ENCODE peak calls at places on chromosomes 2 and 18, in seven cellular contexts. X is fibroblast of lung, H is K562, U is neural progenitor cell, Q is keratinocyte, V is H1, F is HCT116. A is an unnamed sample. For H3K79me2, the result is how much of the 10 kb centered on the place peaks cover.

GRCh38 chr2:1993711-1994682 is 249.7 kb upstream of the PXDN start:
- DNase-seq in V (no peak), X (peak), F (no peak), U (no peak), Q (no peak), H (no peak), A (no peak)

GRCh38 chr2:95346738-95347671 is 49.9 kb downstream of the KCNIP3 start:
- DNase-seq in F (no peak), V (no peak), Q (no peak), H (peak), X (peak), U (peak), A (no peak)

GRCh38 chr2:232315049-232315922 is 63.3 kb upstream of the ALPP start:
- DNase-seq in X (peak), V (no peak), U (no peak), H (no peak), F (no peak), Q (peak), A (peak)

GRCh38 chr18:12013186-12013916 is 32.0 kb downstream of the IMPA2 start:
- DNase-seq in X (no peak), U (peak), V (no peak), H (no peak), Q (no peak), F (no peak), A (no peak)

GRCh38 chr18:75638223-75638596 is 210.7 kb upstream of the SMIM21 start:
- DNase-seq in U (no peak), H (no peak), Q (no peak), X (peak), V (no peak), F (no peak), A (no peak)

GRCh38 chr2:60834270-60834717 is 47.1 kb upstream of the REL start:
- DNase-seq in X (no peak), U (peak), H (no peak), V (no peak), F (no peak), Q (no peak), A (no peak)

GRCh38 chr2:16546128-16546754 is 119.4 kb downstream of the CYRIA start:
- DNase-seq in V (no peak), F (no peak), X (peak), Q (peak), H (peak), U (peak), A (peak)

GRCh38 chr2:18077724-18078123 is 199.3 kb downstream of the KCNS3 start:
- DNase-seq in F (no peak), Q (peak), X (peak), H (no peak), V (no peak), U (no peak), A (no peak)

GRCh38 chr2:9168851-9169250 is 37.8 kb upstream of the ASAP2 start:
- DNase-seq in V (no peak), Q (no peak), X (no peak), F (no peak), U (no peak), H (peak), A (no peak)

GRCh38 chr2:237075749-237076599 is 9.7 kb upstream of the COPS8 start:
- DNase-seq in U (no peak), V (no peak), H (peak), Q (no peak), F (no peak), X (no peak), A (no peak)

GRCh38 chr18:44638141-44638540 is 42.5 kb upstream of the SETBP1 start:
- DNase-seq in V (no peak), H (no peak), U (no peak), X (no peak), F (no peak), Q (no peak), A (no peak)

GRCh38 chr2:120346034-120346666 is at the start of gene INHBB:
- DNase-seq in U (peak), X (no peak), V (no peak), H (no peak), F (no peak), Q (no peak), A (peak)

GRCh38 chr2:43003702-43004101 is 211.3 kb upstream of the HAAO start:
- DNase-seq in U (no peak), X (no peak), H (no peak), Q (no peak), V (no peak), F (no peak), A (no peak)

GRCh38 chr2:198880986-198881385 is 576.8 kb downstream of the SATB2 start:
- DNase-seq in U (no peak), X (peak), F (no peak), V (no peak), H (no peak), Q (no peak), A (no peak)

GRCh38 chr2:20422679-20423271 is 24.1 kb upstream of the RHOB start:
- DNase-seq in V (no peak), U (peak), H (peak), X (peak), F (no peak), Q (no peak), A (no peak)

GRCh38 chr2:223856584-223856983 is 19.2 kb upstream of the AP1S3 start:
- DNase-seq in F (no peak), X (no peak), Q (no peak), V (no peak), H (no peak), U (no peak), A (peak)

GRCh38 chr2:84963692-84964405 is 7.1 kb upstream of the KCMF1 start:
- DNase-seq in Q (no peak), H (no peak), U (no peak), F (no peak), X (peak), V (no peak), A (peak)

GRCh38 chr2:143513081-143513480 is 383.9 kb downstream of the ARHGAP15 start:
- DNase-seq in H (peak), X (peak), V (peak), U (peak), Q (no peak), F (peak), A (peak)

GRCh38 chr2:118943286-118943685 is 1.3 kb downstream of the MARCO start:
- DNase-seq in U (no peak), Q (no peak), V (no peak), F (no peak), H (no peak), X (no peak), A (no peak)

GRCh38 chr2:151156431-151156830 is 105.2 kb downstream of the RBM43 start:
- DNase-seq in U (no peak), F (no peak), V (no peak), Q (no peak), H (no peak), X (no peak), A (no peak)

GRCh38 chr18:11115268-11115667 is 34.1 kb downstream of the PIEZO2 start:
- DNase-seq in H (no peak), U (no peak), V (no peak), F (no peak), Q (no peak), X (peak), A (no peak)

GRCh38 chr2:212073360-212073759 is 465.2 kb downstream of the ERBB4 start:
- DNase-seq in X (no peak), Q (no peak), H (no peak), U (no peak), V (no peak), F (no peak), A (no peak)

DNA sequence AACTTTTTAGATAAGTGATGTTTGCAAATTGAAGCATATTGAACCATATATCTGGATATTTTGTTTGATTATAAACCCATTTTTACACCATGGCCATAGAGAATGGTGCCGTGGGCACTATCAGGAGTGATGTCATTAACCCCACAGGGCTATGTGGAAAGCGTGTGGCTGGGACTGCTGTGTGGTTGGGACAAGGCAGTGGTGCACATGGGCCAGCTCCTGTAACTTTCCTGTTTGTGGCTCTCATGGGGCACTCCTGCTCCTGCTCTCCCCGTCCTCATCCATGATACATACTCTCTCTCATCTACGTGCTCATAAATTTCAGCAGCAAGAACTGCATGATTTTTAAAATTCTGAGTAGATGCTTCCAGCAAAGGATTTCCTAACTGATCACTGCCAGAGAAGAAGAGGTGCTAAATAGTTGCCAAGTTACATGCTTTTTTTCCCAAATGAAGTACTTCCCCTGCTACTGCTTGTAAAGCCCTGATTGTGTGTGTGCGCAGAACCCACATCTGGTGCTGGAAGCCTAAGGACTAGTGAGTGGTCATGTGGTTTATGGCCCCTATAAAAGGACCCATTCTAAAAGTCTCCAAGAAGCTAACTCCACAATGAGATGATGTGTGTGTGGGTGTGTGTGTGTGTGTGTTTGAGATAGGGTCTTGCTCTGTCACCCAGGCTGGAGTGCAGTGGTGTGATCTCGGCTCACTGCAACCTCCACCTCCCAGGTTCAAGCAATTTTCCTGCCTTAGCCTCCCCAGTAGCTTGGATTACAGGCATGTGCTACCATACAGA is 240.9 kb downstream of the NEDD4L start:
- DNase-seq in U (no peak), H (no peak), X (no peak), Q (no peak), V (no peak), F (no peak), A (no peak)
- H3K79me2 ChIP-seq in U (under half), H (under half), X (under half), Q (half or more), V (under half), F (under half), A (under half)

GRCh38 chr2:138356178-138356577 is 145.4 kb upstream of the SPOPL start:
- DNase-seq in H (no peak), V (no peak), Q (no peak), F (no peak), U (no peak), X (peak), A (no peak)
- H2AFZ ChIP-seq in H (no peak), V (no peak), Q (no peak), F (no peak), U (no peak), X (no peak), A (no peak)

DNA sequence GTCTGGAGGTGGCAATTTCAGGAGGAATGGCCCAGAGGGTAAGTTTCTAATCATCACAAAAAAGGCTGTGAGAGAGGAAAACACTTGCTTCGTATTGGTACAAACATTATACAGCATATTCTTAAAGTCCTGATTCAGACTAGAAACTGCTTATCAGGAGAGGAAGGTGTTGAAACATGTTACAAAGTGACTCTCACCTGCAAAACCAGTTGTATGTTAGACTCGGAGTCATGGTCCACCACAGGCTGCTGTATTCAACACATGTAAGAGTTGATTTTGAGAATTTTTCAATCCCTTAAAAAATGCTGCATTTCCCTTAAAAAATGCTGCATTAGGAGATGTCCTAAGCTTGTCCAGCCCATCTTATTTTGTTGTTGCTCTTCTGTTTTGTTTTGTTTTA is 61.5 kb downstream of the MBP start:
- DNase-seq in U (no peak), H (no peak), F (no peak), Q (no peak), V (no peak), X (no peak), A (peak)
- H3K79me2 ChIP-seq in U (under half), H (under half), F (under half), Q (half or more), V (under half), X (under half), A (under half)

DNA sequence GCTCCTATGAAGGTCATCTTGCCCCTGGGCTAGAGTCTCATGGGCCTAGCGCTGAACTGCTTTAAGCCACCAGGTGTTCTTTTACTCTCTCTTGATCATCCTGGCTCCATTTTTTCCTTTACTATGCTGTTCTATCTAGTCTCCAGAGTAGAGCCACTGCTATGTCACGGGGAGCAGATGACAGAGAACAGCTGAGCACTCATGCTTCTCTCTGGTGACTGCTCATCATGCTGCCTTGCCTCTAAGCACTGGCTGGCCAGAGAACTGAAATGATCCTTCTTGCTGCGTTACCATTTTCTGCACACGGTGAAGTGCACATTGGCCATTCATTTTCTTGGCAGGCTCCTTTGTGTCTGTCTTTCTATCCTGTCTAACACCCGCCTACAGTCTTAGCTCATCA is 86.0 kb downstream of the KCTD1 start:
- DNase-seq in X (no peak), U (no peak), Q (no peak), F (no peak), V (no peak), H (no peak), A (no peak)
- H2AFZ ChIP-seq in X (no peak), U (no peak), Q (no peak), F (no peak), V (no peak), H (no peak), A (no peak)

GRCh38 chr2:28926837-28927236 is 32.4 kb downstream of the WDR43 start:
- DNase-seq in U (no peak), V (no peak), X (peak), H (no peak), Q (peak), F (no peak), A (no peak)
- H3K79me2 ChIP-seq in U (under half), V (under half), X (under half), H (half or more), Q (under half), F (half or more), A (under half)

A was measured in trophoblast cell.